ENCODE peak calls at places on chromosomes 11 and 22, in eight cellular contexts. N is globus pallidus; J is osteocyte; Y is EH; M is activated T-cell treated with anti-CD3 and anti-CD28 coated beads, Interleukin-2, amount 50 U/mL, for 72 hours; T is fibroblast of gingiva; B is cardiac fibroblast; V is CD8-positive, alpha-beta T cell. L is an unnamed sample.

GRCh38 chr11:116853461-116854073 is 16.1 kb upstream of the APOA1 start:
- DNase-seq in N (no peak), J (no peak), Y (peak), M (peak), T (peak), B (peak), V (peak), L (peak)

GRCh38 chr22:18104566-18104965 is 6.0 kb upstream of the TUBA8 start:
- DNase-seq in N (no peak), J (no peak), Y (no peak), M (no peak), T (peak), B (peak), V (no peak), L (no peak)

GRCh38 chr11:36131719-36132349 is 157.4 kb downstream of the COMMD9 start:
- DNase-seq in N (peak), J (no peak), Y (peak), M (peak), T (peak), B (peak), V (peak), L (peak)

GRCh38 chr22:38412435-38413084 is 42.4 kb downstream of the KCNJ4 start:
- DNase-seq in N (no peak), J (peak), Y (no peak), M (peak), T (no peak), B (no peak), V (peak), L (peak)

GRCh38 chr11:957201-957920 is 31.7 kb downstream of the AP2A2 start:
- DNase-seq in N (no peak), J (no peak), Y (no peak), M (no peak), T (no peak), B (no peak), V (no peak), L (no peak)

GRCh38 chr11:101129203-101129943 is at the start of gene PGR:
- DNase-seq in N (no peak), J (no peak), Y (no peak), M (no peak), T (no peak), B (no peak), V (no peak), L (no peak)

GRCh38 chr11:134647066-134647746 is 235.2 kb upstream of the B3GAT1 start:
- DNase-seq in N (no peak), J (peak), Y (no peak), M (no peak), T (no peak), B (no peak), V (no peak), L (no peak)

GRCh38 chr11:124865902-124866851 is 945 bp downstream of the ROBO3 start:
- DNase-seq in N (no peak), J (no peak), Y (peak), M (peak), T (peak), B (peak), V (peak), L (peak)

GRCh38 chr22:39664485-39665200 is 94.1 kb downstream of the CACNA1I start:
- DNase-seq in N (no peak), J (no peak), Y (no peak), M (peak), T (no peak), B (no peak), V (no peak), L (peak)

GRCh38 chr11:69984457-69985261 is 93.5 kb upstream of the ANO1 start:
- DNase-seq in N (no peak), J (no peak), Y (no peak), M (no peak), T (no peak), B (no peak), V (no peak), L (no peak)

GRCh38 chr22:37923927-37924326 is 17.8 kb downstream of the MICALL1 start:
- DNase-seq in N (no peak), J (no peak), Y (no peak), M (no peak), T (no peak), B (no peak), V (no peak), L (no peak)

GRCh38 chr11:83087035-83087434 is 15.3 kb upstream of the RAB30 start:
- DNase-seq in N (no peak), J (no peak), Y (no peak), M (no peak), T (no peak), B (peak), V (no peak), L (no peak)

GRCh38 chr22:25622011-25622410 is 57.5 kb downstream of the GRK3 start:
- DNase-seq in N (no peak), J (no peak), Y (peak), M (no peak), T (peak), B (peak), V (no peak), L (no peak)

GRCh38 chr11:35173620-35174278 is 34.8 kb downstream of the CD44 start:
- DNase-seq in N (no peak), J (no peak), Y (no peak), M (no peak), T (no peak), B (no peak), V (no peak), L (peak)

GRCh38 chr11:44248109-44248508 is 61.8 kb downstream of the ALX4 start:
- DNase-seq in N (no peak), J (no peak), Y (peak), M (no peak), T (peak), B (peak), V (no peak), L (no peak)

GRCh38 chr11:67731583-67731982 is 57.2 kb upstream of the ALDH3B2 start:
- DNase-seq in N (no peak), J (no peak), Y (no peak), M (no peak), T (no peak), B (no peak), V (no peak), L (no peak)

GRCh38 chr22:47631571-47632102 is 869.2 kb downstream of the TBC1D22A start:
- DNase-seq in N (no peak), J (peak), Y (no peak), M (no peak), T (no peak), B (no peak), V (no peak), L (no peak)

GRCh38 chr11:46309669-46310288 is 32.3 kb downstream of the CREB3L1 start:
- DNase-seq in N (no peak), J (no peak), Y (no peak), M (no peak), T (no peak), B (no peak), V (no peak), L (no peak)

GRCh38 chr11:116976941-116977570 is 121.2 kb downstream of the SIK3 start:
- DNase-seq in N (peak), J (no peak), Y (no peak), M (no peak), T (peak), B (peak), V (no peak), L (no peak)

GRCh38 chr22:45510376-45511232 is 7.9 kb downstream of the FBLN1 start:
- DNase-seq in N (no peak), J (no peak), Y (no peak), M (no peak), T (peak), B (no peak), V (no peak), L (no peak)

GRCh38 chr11:129313588-129314288 is 61.9 kb upstream of the BARX2 start:
- DNase-seq in N (no peak), J (no peak), Y (peak), M (no peak), T (peak), B (peak), V (no peak), L (no peak)

GRCh38 chr11:1445741-1446445 is 40.7 kb downstream of the MOB2 start:
- DNase-seq in N (no peak), J (no peak), Y (no peak), M (no peak), T (no peak), B (no peak), V (no peak), L (no peak)

GRCh38 chr11:34789196-34789834 is 126.9 kb downstream of the APIP start:
- DNase-seq in N (no peak), J (no peak), Y (no peak), M (no peak), T (no peak), B (no peak), V (no peak), L (no peak)

GRCh38 chr11:35038211-35038930 is 100.6 kb upstream of the CD44 start:
- DNase-seq in N (no peak), J (no peak), Y (peak), M (peak), T (no peak), B (no peak), V (no peak), L (no peak)

GRCh38 chr11:12088531-12088930 is 21.9 kb upstream of the MICAL2 start:
- DNase-seq in N (no peak), J (no peak), Y (no peak), M (no peak), T (no peak), B (no peak), V (no peak), L (no peak)

GRCh38 chr11:73325036-73325981 is 17.2 kb downstream of the ARHGEF17 start:
- DNase-seq in N (no peak), J (no peak), Y (peak), M (no peak), T (no peak), B (peak), V (no peak), L (no peak)

GRCh38 chr22:44248926-44249325 is 63.8 kb downstream of the SHISAL1 start:
- DNase-seq in N (no peak), J (peak), Y (no peak), M (no peak), T (no peak), B (no peak), V (no peak), L (no peak)

GRCh38 chr11:4626207-4627105 is 10.8 kb upstream of the OR51D1 start:
- DNase-seq in N (no peak), J (peak), Y (peak), M (peak), T (peak), B (peak), V (no peak), L (peak)

GRCh38 chr11:2886191-2886894 is 768 bp upstream of the CDKN1C start:
- DNase-seq in N (no peak), J (no peak), Y (peak), M (no peak), T (no peak), B (peak), V (no peak), L (no peak)

GRCh38 chr11:8870461-8871282 is 40.3 kb upstream of the AKIP1 start:
- DNase-seq in N (no peak), J (peak), Y (peak), M (peak), T (peak), B (peak), V (no peak), L (no peak)

GRCh38 chr11:95577716-95578460 is 211.7 kb downstream of the FAM76B start:
- DNase-seq in N (no peak), J (no peak), Y (peak), M (no peak), T (peak), B (peak), V (no peak), L (peak)

GRCh38 chr11:100581318-100581717 is 105.8 kb upstream of the ARHGAP42 start:
- DNase-seq in N (no peak), J (no peak), Y (peak), M (no peak), T (peak), B (no peak), V (no peak), L (no peak)

GRCh38 chr11:10455637-10456487 is 798 bp downstream of the AMPD3 start:
- DNase-seq in N (peak), J (peak), Y (peak), M (peak), T (no peak), B (peak), V (peak), L (peak)

GRCh38 chr11:58926695-58927094 is 12.6 kb upstream of the GLYATL1 start:
- DNase-seq in N (no peak), J (no peak), Y (peak), M (no peak), T (no peak), B (peak), V (no peak), L (no peak)

L was measured in CD4-positive, CD25-positive, alpha-beta regulatory T cell.